ENCODE peak calls at places on chromosomes 5 and 9, in nine cellular contexts. B is fibroblast of pulmonary artery; U is BE2C; Z is astrocyte of the spinal cord; K is NCI-H446 treated with DMSO at 0.1 percent for 48 hours; Y is stimulated activated CD8-positive, alpha-beta memory T cell treated with anti-CD3 and anti-CD28 coated beads, Interleukin-7, amount 100 ng/mL, for 24 hours; R is iris pigment epithelial cell; G is Calu3; M is AG08396. T is an unnamed sample.
A peak's percentile ranks its signal among the peaks of the same experiment; 100 is the strongest.

GRCh38 chr5:55175781-55176175 is 2.8 kb upstream of the CDC20B start:
- DNase-seq in B (no peak), U (no peak), Z (no peak), K (no peak), Y (no peak), R (no peak), G (no peak), M (no peak), T (no peak)

GRCh38 chr9:3775968-3776367 is 250.2 kb upstream of the RFX3 start:
- DNase-seq in B (no peak), U (no peak), Z (no peak), K (no peak), Y (no peak), R (no peak), G (no peak), M (no peak), T (no peak)

GRCh38 chr5:72693001-72693442 is 123.4 kb upstream of the TNPO1 start:
- DNase-seq in B (peak; percentile 68), U (peak; percentile 61), Z (no peak), K (no peak), Y (no peak), R (peak; percentile 69), G (no peak), M (no peak), T (peak; percentile 71)

GRCh38 chr9:134101623-134102149 is 33.9 kb upstream of the BRD3 start:
- DNase-seq in B (no peak), U (no peak), Z (no peak), K (no peak), Y (no peak), R (no peak), G (no peak), M (no peak), T (no peak)

GRCh38 chr5:35198681-35199080 is 31.6 kb downstream of the PRLR start:
- DNase-seq in B (peak; percentile 21), U (no peak), Z (peak; percentile 17), K (no peak), Y (no peak), R (peak; percentile 26), G (no peak), M (no peak), T (no peak)

GRCh38 chr5:73957397-73958001 is 331.5 kb downstream of the ARHGEF28 start:
- DNase-seq in B (peak; percentile 35), U (no peak), Z (peak; percentile 35), K (peak; percentile 67), Y (no peak), R (peak; percentile 52), G (no peak), M (no peak), T (peak; percentile 88)

GRCh38 chr9:73116030-73116429 is 35.6 kb upstream of the ANXA1 start:
- DNase-seq in B (peak; percentile 53), U (no peak), Z (peak; percentile 81), K (no peak), Y (no peak), R (peak; percentile 88), G (no peak), M (peak; percentile 35), T (no peak)

GRCh38 chr5:31581498-31582099 is 49.5 kb downstream of the C5orf22 start:
- DNase-seq in B (peak; percentile 70), U (peak; percentile 26), Z (peak; percentile 50), K (peak; percentile 27), Y (no peak), R (peak; percentile 49), G (peak; percentile 24), M (peak; percentile 10), T (peak; percentile 59)

GRCh38 chr9:88753691-88754367 is 218.9 kb downstream of the NXNL2 start:
- DNase-seq in B (no peak), U (peak; percentile 75), Z (no peak), K (no peak), Y (no peak), R (no peak), G (no peak), M (no peak), T (no peak)

GRCh38 chr5:181246276-181247050 is 2.8 kb upstream of the RACK1 start:
- DNase-seq in B (peak; percentile 81), U (peak; percentile 89), Z (peak; percentile 86), K (no peak), Y (no peak), R (peak; percentile 81), G (peak; percentile 94), M (peak; percentile 94), T (peak; percentile 95)

GRCh38 chr5:62585751-62586150 is 7.1 kb downstream of the LRRC70 start:
- DNase-seq in B (no peak), U (no peak), Z (no peak), K (no peak), Y (no peak), R (no peak), G (no peak), M (no peak), T (no peak)

GRCh38 chr9:85716031-85716877 is 25.5 kb downstream of the AGTPBP1 start:
- DNase-seq in B (no peak), U (no peak), Z (no peak), K (no peak), Y (no peak), R (no peak), G (no peak), M (no peak), T (peak; percentile 11)

GRCh38 chr9:134889386-134890214 is 9.0 kb downstream of the FCN2 start:
- DNase-seq in B (no peak), U (no peak), Z (no peak), K (no peak), Y (no peak), R (no peak), G (no peak), M (no peak), T (no peak)

GRCh38 chr5:116543501-116543900 is 31.1 kb downstream of the SEMA6A start:
- DNase-seq in B (no peak), U (no peak), Z (peak; percentile 52), K (peak; percentile 25), Y (no peak), R (peak; percentile 41), G (no peak), M (no peak), T (no peak)

GRCh38 chr5:112776301-112776856 is 38.7 kb downstream of the APC start:
- DNase-seq in B (peak; percentile 72), U (no peak), Z (peak; percentile 72), K (no peak), Y (no peak), R (peak; percentile 93), G (no peak), M (peak; percentile 21), T (peak; percentile 52)

GRCh38 chr9:130394814-130395470 is 49.8 kb upstream of the ASS1 start:
- DNase-seq in B (no peak), U (no peak), Z (no peak), K (no peak), Y (no peak), R (no peak), G (no peak), M (no peak), T (no peak)

GRCh38 chr9:133855802-133856592 is 117.8 kb upstream of the SARDH start:
- DNase-seq in B (peak; percentile 64), U (no peak), Z (peak; percentile 74), K (no peak), Y (no peak), R (peak; percentile 99), G (no peak), M (peak; percentile 61), T (peak; percentile 82)

GRCh38 chr9:69857131-69857530 is 36.5 kb downstream of the CFAP95 start:
- DNase-seq in B (peak; percentile 73), U (no peak), Z (peak; percentile 60), K (no peak), Y (no peak), R (peak; percentile 69), G (no peak), M (peak; percentile 29), T (peak; percentile 46)

GRCh38 chr5:139671096-139671841 is 23.1 kb downstream of the CXXC5 start:
- DNase-seq in B (no peak), U (no peak), Z (no peak), K (no peak), Y (no peak), R (no peak), G (peak; percentile 79), M (no peak), T (no peak)

GRCh38 chr5:64854855-64855254 is 86.1 kb downstream of the CWC27 start:
- DNase-seq in B (no peak), U (no peak), Z (no peak), K (no peak), Y (no peak), R (peak; percentile 70), G (no peak), M (peak; percentile 9), T (no peak)

GRCh38 chr9:116842658-116843057 is 155.6 kb downstream of the TRIM32 start:
- DNase-seq in B (no peak), U (no peak), Z (no peak), K (no peak), Y (no peak), R (no peak), G (no peak), M (no peak), T (peak; percentile 40)

GRCh38 chr9:31847963-31848362 is 536.5 kb upstream of the ACO1 start:
- DNase-seq in B (no peak), U (no peak), Z (no peak), K (no peak), Y (no peak), R (no peak), G (no peak), M (no peak), T (no peak)